ENCODE peak calls at places on chromosomes 4 and X, in five cellular contexts. P is IMR-90, I is K562, J is A549, F is SK-N-SH. U is an unnamed sample.

GRCh38 chr4:184952522-184952921 is 65.8 kb upstream of the HELT start:
- DNase-seq in P (no peak), I (no peak), J (no peak), F (no peak), U (no peak)

GRCh38 chrX:48806088-48806487 is 4.2 kb downstream of the HDAC6 start:
- DNase-seq in P (no peak), I (no peak), J (peak; percentile 21), F (no peak), U (no peak)

GRCh38 chrX:85611926-85612325 is 232.5 kb upstream of the POF1B start:
- DNase-seq in P (peak; percentile 22), I (no peak), J (peak; percentile 5), F (peak; percentile 2), U (no peak)

GRCh38 chrX:103861200-103861599 is 29.1 kb upstream of the RAB9B start:
- DNase-seq in P (no peak), I (no peak), J (no peak), F (no peak), U (no peak)

GRCh38 chr4:31194823-31195222 is 474.7 kb downstream of the PCDH7 start:
- DNase-seq in P (no peak), I (no peak), J (no peak), F (no peak), U (no peak)

GRCh38 chr4:29277381-29277780 is 1442.8 kb upstream of the PCDH7 start:
- DNase-seq in P (peak; percentile 68), I (no peak), J (no peak), F (no peak), U (no peak)

GRCh38 chr4:24802648-24803047 is 7.3 kb downstream of the SOD3 start:
- DNase-seq in P (no peak), I (no peak), J (no peak), F (no peak), U (no peak)

GRCh38 chr4:147756417-147756816 is 24.5 kb downstream of the ARHGAP10 start:
- DNase-seq in P (no peak), I (no peak), J (no peak), F (no peak), U (no peak)

GRCh38 chrX:53280703-53281320 is 572 bp downstream of the IQSEC2 start:
- DNase-seq in P (peak; percentile 35), I (no peak), J (no peak), F (no peak), U (no peak)

GRCh38 chrX:136303041-136303440 is 2.3 kb downstream of the ADGRG4 start:
- DNase-seq in P (no peak), I (no peak), J (no peak), F (no peak), U (no peak)

GRCh38 chrX:77622233-77622632 is 163.8 kb downstream of the ATRX start:
- DNase-seq in P (no peak), I (no peak), J (no peak), F (no peak), U (no peak)

GRCh38 chrX:17944833-17945497 is 83.9 kb upstream of the RAI2 start:
- DNase-seq in P (no peak), I (peak; percentile 20), J (peak; percentile 7), F (peak; percentile 15), U (no peak)

GRCh38 chrX:38305971-38306370 is 21.3 kb downstream of the RPGR start:
- DNase-seq in P (no peak), I (no peak), J (no peak), F (no peak), U (no peak)
- TF ChIP-seq RCOR1 in P (no peak), I (no peak), J (no peak), F (no peak), U (no peak)

DNA sequence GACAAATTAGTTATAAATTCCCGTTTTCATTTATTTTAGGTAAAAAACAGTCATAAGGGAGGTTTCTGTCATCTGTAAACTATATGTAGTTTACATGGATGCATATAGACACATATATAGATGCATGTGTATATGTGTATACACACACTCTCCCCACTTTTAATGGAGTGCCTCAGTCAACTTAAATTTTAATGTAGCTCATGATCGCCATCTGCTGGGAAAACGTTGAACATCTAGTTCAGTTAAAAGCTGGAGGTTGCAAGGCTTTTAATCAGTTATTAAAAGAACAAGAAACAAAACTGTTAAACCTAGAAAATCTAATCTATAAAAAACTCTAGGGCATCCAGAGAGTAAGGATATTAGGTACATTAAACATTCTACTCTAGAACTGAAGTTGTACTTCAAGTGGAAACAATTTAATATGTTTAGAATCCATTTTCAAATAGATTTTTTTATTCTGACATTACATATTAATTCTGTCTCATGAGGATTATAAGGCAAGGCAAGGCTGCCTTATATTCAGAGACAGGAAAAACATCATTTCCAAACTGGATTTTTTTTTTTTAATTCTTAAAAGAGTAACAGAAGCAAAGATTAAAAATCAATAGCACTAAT is 122.6 kb downstream of the SHISA3 start:
- DNase-seq in P (peak; percentile 48), I (peak; percentile 38), J (peak; percentile 34), F (peak; percentile 25), U (peak; percentile 19)
- TF ChIP-seq RCOR1 in P (no peak), I (no peak), J (no peak), F (no peak), U (no peak)

DNA sequence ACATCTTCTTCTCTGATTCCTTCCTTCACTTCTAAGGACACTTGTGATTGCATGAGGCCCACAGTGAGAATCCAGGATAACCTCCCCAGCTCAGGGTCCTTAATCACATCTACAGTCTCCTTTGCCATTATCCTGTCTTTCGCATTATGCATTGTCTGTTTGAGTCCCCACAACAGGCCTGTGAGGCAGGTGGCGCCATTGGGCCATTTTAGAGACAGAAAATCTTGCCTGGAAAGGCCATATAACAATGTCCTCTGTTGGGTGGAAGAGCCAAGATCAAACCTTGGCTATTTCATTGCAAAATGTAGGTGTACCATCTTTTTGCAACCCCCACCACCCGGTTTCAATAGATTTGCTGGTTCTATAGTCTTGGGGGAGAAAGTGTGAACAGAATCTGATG is 11.8 kb upstream of the DCUN1D4 start:
- DNase-seq in P (peak; percentile 51), I (no peak), J (peak; percentile 47), F (peak; percentile 36), U (no peak)
- TF ChIP-seq RCOR1 in P (no peak), I (no peak), J (no peak), F (no peak), U (no peak)

GRCh38 chr4:20248155-20248558 is 3.5 kb upstream of the SLIT2 start:
- DNase-seq in P (peak; percentile 83), I (no peak), J (no peak), F (peak; percentile 55), U (no peak)
- TF ChIP-seq RCOR1 in P (no peak), I (no peak), J (no peak), F (peak; percentile 23), U (no peak)

GRCh38 chrX:40097101-40097491 is 662 bp downstream of the BCOR start:
- DNase-seq in P (no peak), I (peak; percentile 29), J (no peak), F (peak; percentile 56), U (no peak)
- TF ChIP-seq RCOR1 in P (no peak), I (no peak), J (no peak), F (no peak), U (no peak)

DNA sequence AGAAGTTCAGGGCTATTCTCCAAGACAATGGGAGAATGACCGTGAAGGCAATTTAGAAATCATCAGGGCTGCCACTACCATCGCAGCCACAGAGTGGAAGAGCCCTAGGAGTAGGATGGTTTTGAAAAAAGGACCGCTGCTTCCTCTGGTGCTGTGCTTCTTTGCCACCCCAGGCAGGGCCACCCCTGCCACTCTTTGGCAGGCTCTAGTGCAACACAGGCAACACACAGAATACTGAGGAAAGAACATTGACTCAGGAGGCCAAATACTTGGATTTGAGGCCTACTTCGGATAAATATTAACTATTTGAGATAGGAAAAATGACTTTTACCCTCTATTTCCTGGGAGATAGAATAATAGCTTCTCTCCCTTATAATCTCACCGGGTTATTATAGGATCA is 228.9 kb upstream of the BOD1L1 start:
- DNase-seq in P (no peak), I (no peak), J (no peak), F (no peak), U (no peak)
- TF ChIP-seq RCOR1 in P (no peak), I (no peak), J (no peak), F (no peak), U (no peak)